ENCODE peak calls at places on chromosomes 1 and 21, in nine cellular contexts. One of them, this sample, is unnamed.

GRCh38 chr1:22208973-22209378 is 66.1 kb upstream of the WNT4 start:
- DNase-seq in activated gamma-delta T cell: no peak
- DNase-seq in CD4-positive, alpha-beta T cell: no peak
- DNase-seq in NCI-H1092 treated with DMSO at 0.1 percent for 48 hours: no peak
- DNase-seq in heart left ventricle: no peak
- DNase-seq in HEK293T: no peak
- DNase-seq in NCI-H1694: no peak
- DNase-seq in T-helper 2 cell: no peak
- DNase-seq in GM19239: no peak
- DNase-seq in this sample: no peak

GRCh38 chr1:111801071-111801850 is 45.6 kb downstream of the DDX20 start:
- DNase-seq in activated gamma-delta T cell: no peak
- DNase-seq in CD4-positive, alpha-beta T cell: no peak
- DNase-seq in NCI-H1092 treated with DMSO at 0.1 percent for 48 hours: no peak
- DNase-seq in heart left ventricle: peak; percentile 57
- DNase-seq in HEK293T: no peak
- DNase-seq in NCI-H1694: no peak
- DNase-seq in T-helper 2 cell: no peak
- DNase-seq in GM19239: no peak
- DNase-seq in this sample: no peak

GRCh38 chr1:89407355-89407754 is 43.5 kb downstream of the GBP6 start:
- DNase-seq in activated gamma-delta T cell: no peak
- DNase-seq in CD4-positive, alpha-beta T cell: no peak
- DNase-seq in NCI-H1092 treated with DMSO at 0.1 percent for 48 hours: no peak
- DNase-seq in heart left ventricle: no peak
- DNase-seq in HEK293T: no peak
- DNase-seq in NCI-H1694: no peak
- DNase-seq in T-helper 2 cell: no peak
- DNase-seq in GM19239: no peak
- DNase-seq in this sample: no peak

GRCh38 chr21:45537111-45537745 is 5.0 kb downstream of the SLC19A1 start:
- DNase-seq in activated gamma-delta T cell: no peak
- DNase-seq in CD4-positive, alpha-beta T cell: no peak
- DNase-seq in NCI-H1092 treated with DMSO at 0.1 percent for 48 hours: no peak
- DNase-seq in heart left ventricle: no peak
- DNase-seq in HEK293T: no peak
- DNase-seq in NCI-H1694: no peak
- DNase-seq in T-helper 2 cell: no peak
- DNase-seq in GM19239: no peak
- DNase-seq in this sample: no peak

GRCh38 chr1:27011058-27011764 is 1.4 kb downstream of the TENT5B start:
- DNase-seq in activated gamma-delta T cell: no peak
- DNase-seq in CD4-positive, alpha-beta T cell: no peak
- DNase-seq in NCI-H1092 treated with DMSO at 0.1 percent for 48 hours: no peak
- DNase-seq in heart left ventricle: no peak
- DNase-seq in HEK293T: no peak
- DNase-seq in NCI-H1694: no peak
- DNase-seq in T-helper 2 cell: no peak
- DNase-seq in GM19239: no peak
- DNase-seq in this sample: no peak

GRCh38 chr1:16122916-16123315 is 33.0 kb downstream of the EPHA2 start:
- DNase-seq in activated gamma-delta T cell: peak; percentile 47
- DNase-seq in CD4-positive, alpha-beta T cell: no peak
- DNase-seq in NCI-H1092 treated with DMSO at 0.1 percent for 48 hours: no peak
- DNase-seq in heart left ventricle: no peak
- DNase-seq in HEK293T: no peak
- DNase-seq in NCI-H1694: no peak
- DNase-seq in T-helper 2 cell: peak; percentile 75
- DNase-seq in GM19239: no peak
- DNase-seq in this sample: peak; percentile 60

GRCh38 chr1:206582537-206583460 is 29.5 kb downstream of the EIF2D start:
- DNase-seq in activated gamma-delta T cell: no peak
- DNase-seq in CD4-positive, alpha-beta T cell: no peak
- DNase-seq in NCI-H1092 treated with DMSO at 0.1 percent for 48 hours: no peak
- DNase-seq in heart left ventricle: no peak
- DNase-seq in HEK293T: no peak
- DNase-seq in NCI-H1694: no peak
- DNase-seq in T-helper 2 cell: no peak
- DNase-seq in GM19239: no peak
- DNase-seq in this sample: no peak

GRCh38 chr1:33281554-33282303 is 25.4 kb downstream of the ZNF362 start:
- DNase-seq in activated gamma-delta T cell: no peak
- DNase-seq in CD4-positive, alpha-beta T cell: no peak
- DNase-seq in NCI-H1092 treated with DMSO at 0.1 percent for 48 hours: no peak
- DNase-seq in heart left ventricle: no peak
- DNase-seq in HEK293T: no peak
- DNase-seq in NCI-H1694: no peak
- DNase-seq in T-helper 2 cell: no peak
- DNase-seq in GM19239: no peak
- DNase-seq in this sample: no peak

GRCh38 chr1:107879338-107879737 is 85.6 kb downstream of the VAV3 start:
- DNase-seq in activated gamma-delta T cell: no peak
- DNase-seq in CD4-positive, alpha-beta T cell: no peak
- DNase-seq in NCI-H1092 treated with DMSO at 0.1 percent for 48 hours: no peak
- DNase-seq in heart left ventricle: no peak
- DNase-seq in HEK293T: no peak
- DNase-seq in NCI-H1694: no peak
- DNase-seq in T-helper 2 cell: no peak
- DNase-seq in GM19239: no peak
- DNase-seq in this sample: no peak

GRCh38 chr1:5273280-5274003 is 619.0 kb downstream of the AJAP1 start:
- DNase-seq in activated gamma-delta T cell: no peak
- DNase-seq in CD4-positive, alpha-beta T cell: no peak
- DNase-seq in NCI-H1092 treated with DMSO at 0.1 percent for 48 hours: no peak
- DNase-seq in heart left ventricle: no peak
- DNase-seq in HEK293T: no peak
- DNase-seq in NCI-H1694: no peak
- DNase-seq in T-helper 2 cell: no peak
- DNase-seq in GM19239: no peak
- DNase-seq in this sample: no peak

GRCh38 chr1:91335607-91336006 is 69.0 kb downstream of the HFM1 start:
- DNase-seq in activated gamma-delta T cell: no peak
- DNase-seq in CD4-positive, alpha-beta T cell: no peak
- DNase-seq in NCI-H1092 treated with DMSO at 0.1 percent for 48 hours: no peak
- DNase-seq in heart left ventricle: no peak
- DNase-seq in HEK293T: no peak
- DNase-seq in NCI-H1694: no peak
- DNase-seq in T-helper 2 cell: no peak
- DNase-seq in GM19239: no peak
- DNase-seq in this sample: no peak

GRCh38 chr1:17045623-17046022 is 8.2 kb downstream of the SDHB start:
- DNase-seq in activated gamma-delta T cell: no peak
- DNase-seq in CD4-positive, alpha-beta T cell: no peak
- DNase-seq in NCI-H1092 treated with DMSO at 0.1 percent for 48 hours: no peak
- DNase-seq in heart left ventricle: no peak
- DNase-seq in HEK293T: no peak
- DNase-seq in NCI-H1694: no peak
- DNase-seq in T-helper 2 cell: no peak
- DNase-seq in GM19239: no peak
- DNase-seq in this sample: no peak

GRCh38 chr1:55362558-55362957 is 147.4 kb upstream of the USP24 start:
- DNase-seq in activated gamma-delta T cell: no peak
- DNase-seq in CD4-positive, alpha-beta T cell: no peak
- DNase-seq in NCI-H1092 treated with DMSO at 0.1 percent for 48 hours: no peak
- DNase-seq in heart left ventricle: peak; percentile 21
- DNase-seq in HEK293T: no peak
- DNase-seq in NCI-H1694: no peak
- DNase-seq in T-helper 2 cell: no peak
- DNase-seq in GM19239: no peak
- DNase-seq in this sample: no peak

GRCh38 chr1:247212012-247212411 is 40.2 kb upstream of the ZNF124 start:
- DNase-seq in activated gamma-delta T cell: no peak
- DNase-seq in CD4-positive, alpha-beta T cell: no peak
- DNase-seq in NCI-H1092 treated with DMSO at 0.1 percent for 48 hours: no peak
- DNase-seq in heart left ventricle: no peak
- DNase-seq in HEK293T: no peak
- DNase-seq in NCI-H1694: no peak
- DNase-seq in T-helper 2 cell: no peak
- DNase-seq in GM19239: peak; percentile 31
- DNase-seq in this sample: peak; percentile 78

GRCh38 chr21:45971487-45972352 is 9.8 kb upstream of the COL6A1 start:
- DNase-seq in activated gamma-delta T cell: no peak
- DNase-seq in CD4-positive, alpha-beta T cell: no peak
- DNase-seq in NCI-H1092 treated with DMSO at 0.1 percent for 48 hours: no peak
- DNase-seq in heart left ventricle: peak; percentile 74
- DNase-seq in HEK293T: no peak
- DNase-seq in NCI-H1694: no peak
- DNase-seq in T-helper 2 cell: no peak
- DNase-seq in GM19239: no peak
- DNase-seq in this sample: no peak

GRCh38 chr1:29703596-29703995 is 467.3 kb downstream of the PTPRU start:
- DNase-seq in activated gamma-delta T cell: no peak
- DNase-seq in CD4-positive, alpha-beta T cell: no peak
- DNase-seq in NCI-H1092 treated with DMSO at 0.1 percent for 48 hours: peak; percentile 69
- DNase-seq in heart left ventricle: no peak
- DNase-seq in HEK293T: peak; percentile 84
- DNase-seq in NCI-H1694: peak; percentile 19
- DNase-seq in T-helper 2 cell: no peak
- DNase-seq in GM19239: peak; percentile 47
- DNase-seq in this sample: peak; percentile 61

GRCh38 chr1:111656093-111657017 is 36.8 kb downstream of the RAP1A start:
- DNase-seq in activated gamma-delta T cell: no peak
- DNase-seq in CD4-positive, alpha-beta T cell: no peak
- DNase-seq in NCI-H1092 treated with DMSO at 0.1 percent for 48 hours: peak; percentile 29
- DNase-seq in heart left ventricle: no peak
- DNase-seq in HEK293T: peak; percentile 57
- DNase-seq in NCI-H1694: no peak
- DNase-seq in T-helper 2 cell: peak; percentile 6
- DNase-seq in GM19239: no peak
- DNase-seq in this sample: peak; percentile 15

This sample was measured in GM20000.